ENCODE peak calls at places on chromosomes 12 and 14, in eight cellular contexts. One of them, this sample, is unnamed.

GRCh38 chr14:103879570-103880333 is 32.4 kb upstream of the PPP1R13B start:
- DNase-seq in pancreas: peak; percentile 96
- DNase-seq in RWPE1: peak; percentile 67
- DNase-seq in testis: peak; percentile 38
- DNase-seq in bronchial epithelial cell: peak; percentile 26
- DNase-seq in natural killer cell: no peak
- DNase-seq in adrenal gland: peak; percentile 86
- DNase-seq in WTC11: peak; percentile 40
- DNase-seq in this sample: peak; percentile 81

GRCh38 chr12:143964-144649 is 69.8 kb downstream of the SLC6A12 start:
- DNase-seq in pancreas: no peak
- DNase-seq in RWPE1: no peak
- DNase-seq in testis: no peak
- DNase-seq in bronchial epithelial cell: no peak
- DNase-seq in natural killer cell: no peak
- DNase-seq in adrenal gland: no peak
- DNase-seq in WTC11: no peak
- DNase-seq in this sample: no peak

GRCh38 chr12:10614056-10614370 is 604 bp upstream of the MAGOHB start:
- DNase-seq in pancreas: no peak
- DNase-seq in RWPE1: no peak
- DNase-seq in testis: no peak
- DNase-seq in bronchial epithelial cell: peak; percentile 47
- DNase-seq in natural killer cell: no peak
- DNase-seq in adrenal gland: no peak
- DNase-seq in WTC11: no peak
- DNase-seq in this sample: no peak

GRCh38 chr14:31441273-31442110 is 15.8 kb downstream of the DTD2 start:
- DNase-seq in pancreas: no peak
- DNase-seq in RWPE1: no peak
- DNase-seq in testis: no peak
- DNase-seq in bronchial epithelial cell: no peak
- DNase-seq in natural killer cell: no peak
- DNase-seq in adrenal gland: no peak
- DNase-seq in WTC11: no peak
- DNase-seq in this sample: no peak

GRCh38 chr14:50906326-50906725 is 34.5 kb downstream of the ABHD12B start:
- DNase-seq in pancreas: no peak
- DNase-seq in RWPE1: no peak
- DNase-seq in testis: no peak
- DNase-seq in bronchial epithelial cell: no peak
- DNase-seq in natural killer cell: no peak
- DNase-seq in adrenal gland: no peak
- DNase-seq in WTC11: no peak
- DNase-seq in this sample: no peak

GRCh38 chr14:46490150-46490769 is 161.3 kb downstream of the RPL10L start:
- DNase-seq in pancreas: no peak
- DNase-seq in RWPE1: peak; percentile 1
- DNase-seq in testis: peak; percentile 29
- DNase-seq in bronchial epithelial cell: peak; percentile 95
- DNase-seq in natural killer cell: no peak
- DNase-seq in adrenal gland: no peak
- DNase-seq in WTC11: peak; percentile 12
- DNase-seq in this sample: no peak

GRCh38 chr14:21264025-21264801 is 5.0 kb downstream of the HNRNPC start:
- DNase-seq in pancreas: no peak
- DNase-seq in RWPE1: peak; percentile 59
- DNase-seq in testis: no peak
- DNase-seq in bronchial epithelial cell: peak; percentile 88
- DNase-seq in natural killer cell: no peak
- DNase-seq in adrenal gland: no peak
- DNase-seq in WTC11: no peak
- DNase-seq in this sample: no peak

GRCh38 chr12:64912501-64912900 is 88.1 kb downstream of the TBC1D30 start:
- DNase-seq in pancreas: peak; percentile 4
- DNase-seq in RWPE1: no peak
- DNase-seq in testis: peak; percentile 28
- DNase-seq in bronchial epithelial cell: peak; percentile 21
- DNase-seq in natural killer cell: no peak
- DNase-seq in adrenal gland: peak; percentile 91
- DNase-seq in WTC11: no peak
- DNase-seq in this sample: no peak

GRCh38 chr12:2457215-2458112 is 337.3 kb upstream of the FKBP4 start:
- DNase-seq in pancreas: no peak
- DNase-seq in RWPE1: no peak
- DNase-seq in testis: no peak
- DNase-seq in bronchial epithelial cell: no peak
- DNase-seq in natural killer cell: no peak
- DNase-seq in adrenal gland: no peak
- DNase-seq in WTC11: no peak
- DNase-seq in this sample: no peak

GRCh38 chr14:68655961-68656360 is 136.9 kb downstream of the ZFP36L1 start:
- DNase-seq in pancreas: no peak
- DNase-seq in RWPE1: no peak
- DNase-seq in testis: no peak
- DNase-seq in bronchial epithelial cell: no peak
- DNase-seq in natural killer cell: no peak
- DNase-seq in adrenal gland: no peak
- DNase-seq in WTC11: no peak
- DNase-seq in this sample: no peak

GRCh38 chr14:61280092-61280525 is 1.0 kb downstream of the TMEM30B start:
- DNase-seq in pancreas: no peak
- DNase-seq in RWPE1: peak; percentile 26
- DNase-seq in testis: peak; percentile 43
- DNase-seq in bronchial epithelial cell: peak; percentile 12
- DNase-seq in natural killer cell: peak; percentile 20
- DNase-seq in adrenal gland: no peak
- DNase-seq in WTC11: no peak
- DNase-seq in this sample: peak; percentile 40

GRCh38 chr12:55755246-55755645 is 12.3 kb downstream of the GDF11 start:
- DNase-seq in pancreas: no peak
- DNase-seq in RWPE1: no peak
- DNase-seq in testis: no peak
- DNase-seq in bronchial epithelial cell: no peak
- DNase-seq in natural killer cell: no peak
- DNase-seq in adrenal gland: no peak
- DNase-seq in WTC11: no peak
- DNase-seq in this sample: no peak

GRCh38 chr12:54352022-54352531 is 12.2 kb downstream of the GPR84 start:
- DNase-seq in pancreas: peak; percentile 82
- DNase-seq in RWPE1: no peak
- DNase-seq in testis: peak; percentile 45
- DNase-seq in bronchial epithelial cell: no peak
- DNase-seq in natural killer cell: no peak
- DNase-seq in adrenal gland: peak; percentile 80
- DNase-seq in WTC11: peak; percentile 70
- DNase-seq in this sample: peak; percentile 39

GRCh38 chr12:89348894-89349669 is 3.2 kb downstream of the DUSP6 start:
- DNase-seq in pancreas: no peak
- DNase-seq in RWPE1: no peak
- DNase-seq in testis: no peak
- DNase-seq in bronchial epithelial cell: no peak
- DNase-seq in natural killer cell: no peak
- DNase-seq in adrenal gland: no peak
- DNase-seq in WTC11: no peak
- DNase-seq in this sample: no peak

GRCh38 chr14:55807059-55807499 is 227.1 kb downstream of the KTN1 start:
- DNase-seq in pancreas: peak; percentile 85
- DNase-seq in RWPE1: peak; percentile 57
- DNase-seq in testis: peak; percentile 98
- DNase-seq in bronchial epithelial cell: peak; percentile 97
- DNase-seq in natural killer cell: peak; percentile 63
- DNase-seq in adrenal gland: peak; percentile 95
- DNase-seq in WTC11: no peak
- DNase-seq in this sample: peak; percentile 86

GRCh38 chr14:21974741-21975140 is 301.1 kb upstream of the OR4E1 start:
- DNase-seq in pancreas: no peak
- DNase-seq in RWPE1: no peak
- DNase-seq in testis: no peak
- DNase-seq in bronchial epithelial cell: no peak
- DNase-seq in natural killer cell: no peak
- DNase-seq in adrenal gland: no peak
- DNase-seq in WTC11: no peak
- DNase-seq in this sample: no peak

GRCh38 chr12:93442411-93443340 is 929 bp upstream of the UBE2N start:
- DNase-seq in pancreas: no peak
- DNase-seq in RWPE1: peak; percentile 5
- DNase-seq in testis: no peak
- DNase-seq in bronchial epithelial cell: peak; percentile 59
- DNase-seq in natural killer cell: no peak
- DNase-seq in adrenal gland: no peak
- DNase-seq in WTC11: no peak
- DNase-seq in this sample: no peak

GRCh38 chr12:70292017-70292776 is 49.0 kb downstream of the CNOT2 start:
- DNase-seq in pancreas: no peak
- DNase-seq in RWPE1: no peak
- DNase-seq in testis: no peak
- DNase-seq in bronchial epithelial cell: no peak
- DNase-seq in natural killer cell: no peak
- DNase-seq in adrenal gland: no peak
- DNase-seq in WTC11: no peak
- DNase-seq in this sample: no peak

DNA sequence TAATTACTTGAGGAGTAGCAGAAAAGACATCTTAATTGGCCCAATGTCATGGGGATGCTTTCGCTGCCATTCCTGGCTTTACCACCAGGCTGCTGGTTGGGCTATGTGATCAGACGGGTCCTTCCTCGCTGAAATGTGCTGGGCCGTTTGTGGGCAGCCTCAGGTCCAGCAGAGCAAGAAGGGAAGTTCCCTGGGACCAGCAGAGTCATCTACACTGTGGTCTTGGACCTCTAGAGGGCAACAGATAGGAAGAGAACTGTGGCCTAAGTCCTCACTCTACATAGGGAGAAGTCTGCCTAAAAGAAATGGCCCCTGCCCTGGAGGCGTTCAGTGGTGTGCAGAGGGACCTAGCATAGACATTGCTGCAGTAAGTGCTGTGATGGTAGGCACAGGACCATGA is 10.9 kb downstream of the EVL start:
- DNase-seq in pancreas: no peak
- DNase-seq in RWPE1: no peak
- DNase-seq in testis: no peak
- DNase-seq in bronchial epithelial cell: peak; percentile 19
- DNase-seq in natural killer cell: peak; percentile 39
- DNase-seq in adrenal gland: no peak
- DNase-seq in WTC11: peak; percentile 60
- DNase-seq in this sample: no peak
- TF ChIP-seq CTCF in pancreas: no peak
- TF ChIP-seq CTCF in RWPE1: no peak
- TF ChIP-seq CTCF in testis: no peak
- TF ChIP-seq CTCF in bronchial epithelial cell: peak; percentile 27
- TF ChIP-seq CTCF in natural killer cell: peak; percentile 48
- TF ChIP-seq CTCF in adrenal gland: peak; percentile 33
- TF ChIP-seq CTCF in WTC11: peak; percentile 33
- TF ChIP-seq CTCF in this sample: no peak

GRCh38 chr12:45742590-45742989 is 13.1 kb downstream of the ARID2 start:
- DNase-seq in pancreas: no peak
- DNase-seq in RWPE1: no peak
- DNase-seq in testis: no peak
- DNase-seq in bronchial epithelial cell: no peak
- DNase-seq in natural killer cell: no peak
- DNase-seq in adrenal gland: no peak
- DNase-seq in WTC11: no peak
- DNase-seq in this sample: no peak

GRCh38 chr12:45743247-45743646 is 13.7 kb downstream of the ARID2 start:
- DNase-seq in pancreas: no peak
- DNase-seq in RWPE1: no peak
- DNase-seq in testis: no peak
- DNase-seq in bronchial epithelial cell: peak; percentile 42
- DNase-seq in natural killer cell: no peak
- DNase-seq in adrenal gland: no peak
- DNase-seq in WTC11: no peak
- DNase-seq in this sample: no peak

GRCh38 chr12:45745861-45746277 is 16.4 kb downstream of the ARID2 start:
- DNase-seq in pancreas: no peak
- DNase-seq in RWPE1: no peak
- DNase-seq in testis: no peak
- DNase-seq in bronchial epithelial cell: peak; percentile 47
- DNase-seq in natural killer cell: no peak
- DNase-seq in adrenal gland: no peak
- DNase-seq in WTC11: no peak
- DNase-seq in this sample: no peak
- TF ChIP-seq CTCF in pancreas: peak; percentile 15
- TF ChIP-seq CTCF in RWPE1: peak; percentile 25
- TF ChIP-seq CTCF in testis: peak; percentile 32
- TF ChIP-seq CTCF in bronchial epithelial cell: peak; percentile 12
- TF ChIP-seq CTCF in natural killer cell: peak; percentile 52
- TF ChIP-seq CTCF in adrenal gland: peak; percentile 53
- TF ChIP-seq CTCF in WTC11: no peak
- TF ChIP-seq CTCF in this sample: no peak

DNA sequence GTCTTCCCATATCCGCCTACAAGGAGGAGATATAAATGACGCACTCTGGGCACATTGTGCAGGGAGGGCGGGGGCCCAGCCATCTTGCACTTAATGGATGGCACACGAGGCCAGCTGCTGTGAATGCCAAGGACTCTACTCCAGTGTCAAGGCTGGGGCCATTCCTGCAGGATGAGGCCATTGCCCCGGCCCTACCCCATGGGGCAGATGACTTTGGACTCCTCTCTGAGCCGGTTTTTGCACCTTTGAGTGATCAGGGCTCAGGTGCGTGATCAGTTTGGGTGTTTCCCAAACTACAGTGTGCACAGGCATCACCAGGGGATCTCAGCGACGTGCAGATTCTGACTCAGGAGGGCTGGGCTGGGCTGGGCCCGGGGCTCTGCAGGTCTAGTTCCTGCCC is 16.1 kb downstream of the MMAB start:
- DNase-seq in pancreas: no peak
- DNase-seq in RWPE1: no peak
- DNase-seq in testis: no peak
- DNase-seq in bronchial epithelial cell: no peak
- DNase-seq in natural killer cell: no peak
- DNase-seq in adrenal gland: peak; percentile 73
- DNase-seq in WTC11: no peak
- DNase-seq in this sample: no peak
- TF ChIP-seq CTCF in pancreas: no peak
- TF ChIP-seq CTCF in RWPE1: no peak
- TF ChIP-seq CTCF in testis: no peak
- TF ChIP-seq CTCF in bronchial epithelial cell: no peak
- TF ChIP-seq CTCF in natural killer cell: no peak
- TF ChIP-seq CTCF in adrenal gland: no peak
- TF ChIP-seq CTCF in WTC11: no peak
- TF ChIP-seq CTCF in this sample: no peak

GRCh38 chr12:52826611-52827498 is 7.3 kb downstream of the KRT79 start:
- DNase-seq in pancreas: no peak
- DNase-seq in RWPE1: no peak
- DNase-seq in testis: no peak
- DNase-seq in bronchial epithelial cell: no peak
- DNase-seq in natural killer cell: no peak
- DNase-seq in adrenal gland: no peak
- DNase-seq in WTC11: no peak
- DNase-seq in this sample: no peak
- TF ChIP-seq CTCF in pancreas: no peak
- TF ChIP-seq CTCF in RWPE1: no peak
- TF ChIP-seq CTCF in testis: no peak
- TF ChIP-seq CTCF in bronchial epithelial cell: no peak
- TF ChIP-seq CTCF in natural killer cell: no peak
- TF ChIP-seq CTCF in adrenal gland: no peak
- TF ChIP-seq CTCF in WTC11: no peak
- TF ChIP-seq CTCF in this sample: no peak

This sample was measured in prostate gland.